ENCODE peak calls at places on chromosomes 4 and X, in five cellular contexts. One of them, this sample, is unnamed. For H3K4me1, the result is how much of the 10 kb centered on the place peaks cover.

GRCh38 chr4:1711055-1711905 is 839 bp downstream of the SLBP start:
- DNase-seq in MM.1S: peak
- DNase-seq in SK-N-SH: no peak
- DNase-seq in hepatocyte: peak
- DNase-seq in neural progenitor cell: peak
- DNase-seq in this sample: peak

GRCh38 chr4:169253904-169254303 is 16.9 kb downstream of the SH3RF1 start:
- DNase-seq in MM.1S: no peak
- DNase-seq in SK-N-SH: no peak
- DNase-seq in hepatocyte: no peak
- DNase-seq in neural progenitor cell: no peak
- DNase-seq in this sample: peak

GRCh38 chrX:130028196-130028595 is 45.8 kb downstream of the BCORL1 start:
- DNase-seq in MM.1S: peak
- DNase-seq in SK-N-SH: peak
- DNase-seq in hepatocyte: peak
- DNase-seq in neural progenitor cell: peak
- DNase-seq in this sample: peak

GRCh38 chr4:83440148-83440814 is 15.3 kb downstream of the HELQ start:
- DNase-seq in MM.1S: no peak
- DNase-seq in SK-N-SH: no peak
- DNase-seq in hepatocyte: no peak
- DNase-seq in neural progenitor cell: no peak
- DNase-seq in this sample: no peak

GRCh38 chrX:133838761-133839676 is 146.4 kb downstream of the GPC3 start:
- DNase-seq in MM.1S: peak
- DNase-seq in SK-N-SH: peak
- DNase-seq in hepatocyte: peak
- DNase-seq in neural progenitor cell: peak
- DNase-seq in this sample: peak

GRCh38 chr4:47543331-47543730 is 58.3 kb downstream of the ATP10D start:
- DNase-seq in MM.1S: no peak
- DNase-seq in SK-N-SH: no peak
- DNase-seq in hepatocyte: no peak
- DNase-seq in neural progenitor cell: no peak
- DNase-seq in this sample: no peak

GRCh38 chr4:146522098-146522861 is 540 bp upstream of the SLC10A7 start:
- DNase-seq in MM.1S: peak
- DNase-seq in SK-N-SH: peak
- DNase-seq in hepatocyte: peak
- DNase-seq in neural progenitor cell: peak
- DNase-seq in this sample: peak

GRCh38 chr4:38381788-38382187 is 282.2 kb upstream of the KLF3 start:
- DNase-seq in MM.1S: no peak
- DNase-seq in SK-N-SH: peak
- DNase-seq in hepatocyte: no peak
- DNase-seq in neural progenitor cell: no peak
- DNase-seq in this sample: no peak

GRCh38 chrX:16022580-16023170 is 100.7 kb upstream of the GRPR start:
- DNase-seq in MM.1S: no peak
- DNase-seq in SK-N-SH: no peak
- DNase-seq in hepatocyte: no peak
- DNase-seq in neural progenitor cell: no peak
- DNase-seq in this sample: peak

GRCh38 chr4:70902577-70903281 is 560 bp downstream of the MOB1B start:
- DNase-seq in MM.1S: no peak
- DNase-seq in SK-N-SH: no peak
- DNase-seq in hepatocyte: no peak
- DNase-seq in neural progenitor cell: no peak
- DNase-seq in this sample: peak

GRCh38 chrX:70434914-70435586 is 9.6 kb upstream of the DLG3 start:
- DNase-seq in MM.1S: peak
- DNase-seq in SK-N-SH: no peak
- DNase-seq in hepatocyte: no peak
- DNase-seq in neural progenitor cell: peak
- DNase-seq in this sample: no peak

GRCh38 chr4:10380695-10381094 is 76.5 kb downstream of the ZNF518B start:
- DNase-seq in MM.1S: no peak
- DNase-seq in SK-N-SH: no peak
- DNase-seq in hepatocyte: no peak
- DNase-seq in neural progenitor cell: no peak
- DNase-seq in this sample: no peak

GRCh38 chr4:181971973-181972372 is 271.2 kb upstream of the TENM3 start:
- DNase-seq in MM.1S: no peak
- DNase-seq in SK-N-SH: no peak
- DNase-seq in hepatocyte: no peak
- DNase-seq in neural progenitor cell: no peak
- DNase-seq in this sample: no peak

GRCh38 chr4:5051210-5051691 is at the start of gene STK32B:
- DNase-seq in MM.1S: peak
- DNase-seq in SK-N-SH: peak
- DNase-seq in hepatocyte: peak
- DNase-seq in neural progenitor cell: peak
- DNase-seq in this sample: peak

GRCh38 chr4:189202182-189202868 is 738.3 kb upstream of the FRG1 start:
- DNase-seq in MM.1S: peak
- DNase-seq in SK-N-SH: peak
- DNase-seq in hepatocyte: peak
- DNase-seq in neural progenitor cell: peak
- DNase-seq in this sample: peak

GRCh38 chrX:136812286-136812685 is 31.6 kb upstream of the ARHGEF6 start:
- DNase-seq in MM.1S: no peak
- DNase-seq in SK-N-SH: no peak
- DNase-seq in hepatocyte: no peak
- DNase-seq in neural progenitor cell: no peak
- DNase-seq in this sample: no peak

GRCh38 chr4:106502106-106502699 is 133.6 kb upstream of the GIMD1 start:
- DNase-seq in MM.1S: peak
- DNase-seq in SK-N-SH: peak
- DNase-seq in hepatocyte: peak
- DNase-seq in neural progenitor cell: peak
- DNase-seq in this sample: peak

GRCh38 chrX:9729161-9729885 is 36.3 kb downstream of the GPR143 start:
- DNase-seq in MM.1S: no peak
- DNase-seq in SK-N-SH: no peak
- DNase-seq in hepatocyte: no peak
- DNase-seq in neural progenitor cell: no peak
- DNase-seq in this sample: no peak

GRCh38 chr4:105050896-105051295 is 95.8 kb upstream of the TET2 start:
- DNase-seq in MM.1S: no peak
- DNase-seq in SK-N-SH: no peak
- DNase-seq in hepatocyte: no peak
- DNase-seq in neural progenitor cell: no peak
- DNase-seq in this sample: peak
- H2AFZ ChIP-seq in MM.1S: no peak
- H2AFZ ChIP-seq in SK-N-SH: peak
- H2AFZ ChIP-seq in hepatocyte: no peak
- H2AFZ ChIP-seq in neural progenitor cell: no peak
- H2AFZ ChIP-seq in this sample: no peak

GRCh38 chrX:68930576-68931317 is 101.9 kb downstream of the EFNB1 start:
- DNase-seq in MM.1S: no peak
- DNase-seq in SK-N-SH: no peak
- DNase-seq in hepatocyte: no peak
- DNase-seq in neural progenitor cell: no peak
- DNase-seq in this sample: peak

GRCh38 chrX:68931345-68931744 is 102.5 kb downstream of the EFNB1 start:
- DNase-seq in MM.1S: no peak
- DNase-seq in SK-N-SH: no peak
- DNase-seq in hepatocyte: no peak
- DNase-seq in neural progenitor cell: no peak
- DNase-seq in this sample: no peak

GRCh38 chrX:68927178-68927577 is 98.4 kb downstream of the EFNB1 start:
- DNase-seq in MM.1S: no peak
- DNase-seq in SK-N-SH: no peak
- DNase-seq in hepatocyte: no peak
- DNase-seq in neural progenitor cell: no peak
- DNase-seq in this sample: no peak

GRCh38 chrX:68928401-68928800 is 99.6 kb downstream of the EFNB1 start:
- DNase-seq in MM.1S: no peak
- DNase-seq in SK-N-SH: no peak
- DNase-seq in hepatocyte: no peak
- DNase-seq in neural progenitor cell: no peak
- DNase-seq in this sample: no peak

GRCh38 chrX:68929332-68930150 is 100.7 kb downstream of the EFNB1 start:
- DNase-seq in MM.1S: no peak
- DNase-seq in SK-N-SH: no peak
- DNase-seq in hepatocyte: no peak
- DNase-seq in neural progenitor cell: no peak
- DNase-seq in this sample: peak
- TF ChIP-seq EZH2phosphoT487 in MM.1S: no peak
- TF ChIP-seq EZH2phosphoT487 in SK-N-SH: no peak
- TF ChIP-seq EZH2phosphoT487 in hepatocyte: no peak
- TF ChIP-seq EZH2phosphoT487 in neural progenitor cell: no peak
- TF ChIP-seq EZH2phosphoT487 in this sample: no peak

GRCh38 chr4:13476915-13477314 is 7.2 kb downstream of the RAB28 start:
- DNase-seq in MM.1S: peak
- DNase-seq in SK-N-SH: no peak
- DNase-seq in hepatocyte: peak
- DNase-seq in neural progenitor cell: no peak
- DNase-seq in this sample: peak
- H3K4me1 ChIP-seq in MM.1S: under half
- H3K4me1 ChIP-seq in SK-N-SH: under half
- H3K4me1 ChIP-seq in hepatocyte: under half
- H3K4me1 ChIP-seq in neural progenitor cell: under half
- H3K4me1 ChIP-seq in this sample: under half

DNA sequence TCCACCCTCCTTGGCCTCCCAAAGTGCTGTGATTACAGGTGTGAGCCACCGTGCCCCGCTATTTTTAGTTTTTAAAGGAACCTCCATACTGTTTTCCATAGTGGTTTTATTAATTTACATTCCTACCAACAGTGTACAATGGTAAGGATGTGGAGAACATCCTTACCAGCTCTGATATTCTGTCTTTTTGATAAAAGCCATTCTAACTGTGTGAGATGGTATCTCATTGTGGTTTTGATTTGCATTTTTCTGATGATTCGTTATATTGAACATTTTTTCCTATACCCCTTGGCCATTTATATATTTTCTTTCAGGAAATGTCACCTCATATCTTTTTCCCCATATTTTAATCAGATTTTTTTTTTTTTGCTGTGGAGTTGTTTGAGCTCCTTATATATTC is 14.2 kb upstream of the TLR2 start:
- DNase-seq in MM.1S: no peak
- DNase-seq in SK-N-SH: no peak
- DNase-seq in hepatocyte: no peak
- DNase-seq in neural progenitor cell: no peak
- DNase-seq in this sample: no peak
- H2AFZ ChIP-seq in MM.1S: no peak
- H2AFZ ChIP-seq in SK-N-SH: no peak
- H2AFZ ChIP-seq in hepatocyte: no peak
- H2AFZ ChIP-seq in neural progenitor cell: no peak
- H2AFZ ChIP-seq in this sample: no peak